ENCODE peak calls at places on chromosomes 6 and 20, in nine cellular contexts. D is endothelial cell; P is BE2C; U is T-helper 2 cell treated with Interferon-gamma antibody and Interleukin-4, amounts not matched to agents 5 μg/mL and 100 μg/mL, for 36 hours; G is stimulated activated CD4-positive, alpha-beta T cell treated with anti-CD3 and anti-CD28 coated beads, TNF-alpha, amount 100 ng/mL, for 24 hours; Z is HTR-8/SVneo; H is OCI-M1; Y is GM12865; J is upper lobe of left lung. T is an unnamed sample.
A peak's percentile ranks its signal among the peaks of the same experiment; 100 is the strongest.

GRCh38 chr20:23094213-23094896 is 8.2 kb upstream of the CD93 start:
- DNase-seq in D (no peak), P (no peak), U (no peak), G (no peak), Z (no peak), H (no peak), Y (no peak), J (peak; percentile 17), T (no peak)

GRCh38 chr6:149147191-149147590 is 170.3 kb upstream of the TAB2 start:
- DNase-seq in D (no peak), P (no peak), U (no peak), G (no peak), Z (no peak), H (peak; percentile 48), Y (no peak), J (no peak), T (peak; percentile 14)

GRCh38 chr6:503610-504362 is 112.2 kb downstream of the IRF4 start:
- DNase-seq in D (no peak), P (no peak), U (no peak), G (no peak), Z (no peak), H (no peak), Y (no peak), J (no peak), T (no peak)

GRCh38 chr6:148231572-148231971 is 111.1 kb upstream of the SASH1 start:
- DNase-seq in D (no peak), P (no peak), U (no peak), G (no peak), Z (peak; percentile 10), H (no peak), Y (no peak), J (no peak), T (no peak)

GRCh38 chr20:6533321-6533720 is 234.2 kb upstream of the BMP2 start:
- DNase-seq in D (no peak), P (no peak), U (no peak), G (no peak), Z (no peak), H (no peak), Y (no peak), J (no peak), T (peak; percentile 78)

GRCh38 chr6:42404494-42404893 is 47.2 kb downstream of the TRERF1 start:
- DNase-seq in D (no peak), P (no peak), U (no peak), G (peak; percentile 34), Z (peak; percentile 69), H (peak; percentile 19), Y (no peak), J (peak; percentile 53), T (peak; percentile 17)

GRCh38 chr20:25259358-25259757 is 11.5 kb downstream of the PYGB start:
- DNase-seq in D (no peak), P (no peak), U (no peak), G (no peak), Z (no peak), H (no peak), Y (no peak), J (no peak), T (no peak)

GRCh38 chr6:88823998-88824397 is 139.4 kb downstream of the RNGTT start:
- DNase-seq in D (no peak), P (no peak), U (no peak), G (no peak), Z (peak; percentile 3), H (no peak), Y (no peak), J (no peak), T (peak; percentile 38)

GRCh38 chr6:1792989-1793388 is 183.3 kb downstream of the FOXC1 start:
- DNase-seq in D (no peak), P (peak; percentile 64), U (no peak), G (no peak), Z (peak; percentile 42), H (peak; percentile 83), Y (peak; percentile 45), J (no peak), T (no peak)

GRCh38 chr20:43658068-43658722 is 8.7 kb upstream of the MYBL2 start:
- DNase-seq in D (no peak), P (peak; percentile 27), U (peak; percentile 65), G (peak; percentile 62), Z (peak; percentile 74), H (no peak), Y (peak; percentile 29), J (no peak), T (no peak)

GRCh38 chr20:14055127-14055742 is 59.9 kb downstream of the MACROD2 start:
- DNase-seq in D (peak; percentile 41), P (peak; percentile 41), U (no peak), G (no peak), Z (peak; percentile 20), H (peak; percentile 52), Y (peak; percentile 75), J (no peak), T (peak; percentile 57)

GRCh38 chr6:36908758-36909157 is 23.0 kb downstream of the C6orf89 start:
- DNase-seq in D (no peak), P (no peak), U (no peak), G (no peak), Z (no peak), H (peak; percentile 29), Y (no peak), J (no peak), T (no peak)

GRCh38 chr6:20620043-20620442 is 85.8 kb downstream of the CDKAL1 start:
- DNase-seq in D (no peak), P (no peak), U (no peak), G (no peak), Z (no peak), H (no peak), Y (no peak), J (no peak), T (no peak)

GRCh38 chr6:13432526-13433218 is 54.7 kb downstream of the GFOD1 start:
- DNase-seq in D (no peak), P (no peak), U (no peak), G (no peak), Z (no peak), H (no peak), Y (peak; percentile 46), J (no peak), T (peak; percentile 48)

GRCh38 chr20:50395258-50395729 is 114.9 kb upstream of the PTPN1 start:
- DNase-seq in D (no peak), P (no peak), U (no peak), G (no peak), Z (peak; percentile 42), H (no peak), Y (no peak), J (peak; percentile 94), T (peak; percentile 89)

GRCh38 chr6:169224185-169224695 is 29.4 kb downstream of the THBS2 start:
- DNase-seq in D (no peak), P (no peak), U (no peak), G (no peak), Z (peak; percentile 50), H (no peak), Y (no peak), J (no peak), T (no peak)

GRCh38 chr6:156978948-156979347 is 201.8 kb downstream of the ARID1B start:
- DNase-seq in D (no peak), P (no peak), U (no peak), G (no peak), Z (no peak), H (no peak), Y (peak; percentile 64), J (no peak), T (no peak)

GRCh38 chr6:88749849-88750248 is 213.6 kb downstream of the RNGTT start:
- DNase-seq in D (no peak), P (no peak), U (no peak), G (no peak), Z (no peak), H (no peak), Y (no peak), J (no peak), T (no peak)

GRCh38 chr6:15419493-15419892 is 173.6 kb downstream of the JARID2 start:
- DNase-seq in D (no peak), P (no peak), U (no peak), G (no peak), Z (no peak), H (no peak), Y (no peak), J (no peak), T (no peak)

GRCh38 chr20:9027626-9028025 is 41.3 kb upstream of the PLCB4 start:
- DNase-seq in D (no peak), P (no peak), U (no peak), G (no peak), Z (no peak), H (no peak), Y (no peak), J (no peak), T (no peak)

GRCh38 chr6:6619415-6619814 is 30.9 kb downstream of the LY86 start:
- DNase-seq in D (no peak), P (no peak), U (no peak), G (no peak), Z (no peak), H (no peak), Y (no peak), J (no peak), T (no peak)

GRCh38 chr6:131660195-131660594 is 23.1 kb downstream of the ENPP3 start:
- DNase-seq in D (no peak), P (no peak), U (no peak), G (no peak), Z (no peak), H (peak; percentile 38), Y (no peak), J (no peak), T (peak; percentile 7)

GRCh38 chr6:49676671-49677281 is 36.6 kb downstream of the CRISP2 start:
- DNase-seq in D (no peak), P (no peak), U (no peak), G (no peak), Z (peak; percentile 23), H (no peak), Y (no peak), J (no peak), T (no peak)

GRCh38 chr6:170090561-170090960 is 200.3 kb downstream of the DLL1 start:
- DNase-seq in D (no peak), P (no peak), U (no peak), G (no peak), Z (no peak), H (no peak), Y (no peak), J (no peak), T (no peak)

GRCh38 chr20:20837574-20838021 is 125.2 kb upstream of the RALGAPA2 start:
- DNase-seq in D (peak; percentile 72), P (peak; percentile 56), U (peak; percentile 8), G (peak; percentile 40), Z (peak; percentile 34), H (peak; percentile 66), Y (peak; percentile 50), J (peak; percentile 42), T (peak; percentile 24)

GRCh38 chr6:25179051-25179778 is 100.0 kb upstream of the CARMIL1 start:
- DNase-seq in D (no peak), P (no peak), U (no peak), G (no peak), Z (no peak), H (peak; percentile 15), Y (no peak), J (no peak), T (peak; percentile 75)

GRCh38 chr6:42453649-42454427 is 2.1 kb upstream of the TRERF1 start:
- DNase-seq in D (peak; percentile 23), P (no peak), U (no peak), G (no peak), Z (no peak), H (peak; percentile 52), Y (peak; percentile 44), J (peak; percentile 24), T (peak; percentile 26)

GRCh38 chr6:9482030-9482731 is 932.7 kb downstream of the TFAP2A start:
- DNase-seq in D (no peak), P (no peak), U (no peak), G (no peak), Z (peak; percentile 76), H (no peak), Y (no peak), J (no peak), T (peak; percentile 95)

GRCh38 chr6:130390890-130391289 is 25.1 kb downstream of the TMEM200A start:
- DNase-seq in D (no peak), P (no peak), U (no peak), G (no peak), Z (no peak), H (no peak), Y (no peak), J (no peak), T (no peak)

GRCh38 chr20:32189691-32190607 is 17.6 kb downstream of the PLAGL2 start:
- DNase-seq in D (peak; percentile 46), P (peak; percentile 62), U (peak; percentile 35), G (peak; percentile 46), Z (no peak), H (no peak), Y (no peak), J (peak; percentile 43), T (peak; percentile 36)

GRCh38 chr6:150025201-150025917 is at the start of gene RAET1L:
- DNase-seq in D (no peak), P (no peak), U (no peak), G (peak; percentile 25), Z (peak; percentile 49), H (no peak), Y (no peak), J (peak; percentile 32), T (no peak)

T was measured in fibroblast of gingiva.